ENCODE peak calls at places on chromosome 10, in five cellular contexts. P is breast epithelium; H is esophagus squamous epithelium; M is CD8-positive, alpha-beta memory T cell; Y is foreskin fibroblast. D is an unnamed sample.

GRCh38 chr10:99540673-99541531 is 8.2 kb downstream of the NKX2-3 start:
- DNase-seq in P (no peak), H (no peak), M (no peak), Y (no peak), D (no peak)

GRCh38 chr10:4982764-4983226 is 19.6 kb downstream of the AKR1C1 start:
- DNase-seq in P (no peak), H (no peak), M (no peak), Y (peak; percentile 0), D (no peak)

GRCh38 chr10:98299341-98299740 is 31.3 kb upstream of the LOXL4 start:
- DNase-seq in P (no peak), H (no peak), M (no peak), Y (no peak), D (no peak)

GRCh38 chr10:131758062-131758941 is 142.5 kb upstream of the PPP2R2D start:
- DNase-seq in P (no peak), H (no peak), M (no peak), Y (no peak), D (no peak)

GRCh38 chr10:116138897-116139296 is 134.1 kb downstream of the GFRA1 start:
- DNase-seq in P (peak; percentile 36), H (no peak), M (no peak), Y (no peak), D (no peak)

GRCh38 chr10:94524146-94524545 is 21.4 kb upstream of the HELLS start:
- DNase-seq in P (no peak), H (no peak), M (no peak), Y (no peak), D (peak; percentile 32)

GRCh38 chr10:7700577-7701125 is 2.5 kb upstream of the ITIH2 start:
- DNase-seq in P (no peak), H (no peak), M (no peak), Y (no peak), D (no peak)

GRCh38 chr10:118276727-118277126 is 65.4 kb downstream of the FAM204A start:
- DNase-seq in P (no peak), H (no peak), M (no peak), Y (no peak), D (no peak)

GRCh38 chr10:49280001-49280408 is 19.0 kb upstream of the C10orf71 start:
- DNase-seq in P (no peak), H (no peak), M (no peak), Y (peak; percentile 18), D (peak; percentile 84)

GRCh38 chr10:132749428-132749780 is 36.5 kb downstream of the NKX6-2 start:
- DNase-seq in P (no peak), H (no peak), M (no peak), Y (no peak), D (no peak)

GRCh38 chr10:43037942-43038782 is 38.7 kb upstream of the RET start:
- DNase-seq in P (no peak), H (no peak), M (no peak), Y (no peak), D (no peak)

GRCh38 chr10:99977916-99978315 is 31.8 kb downstream of the DNMBP start:
- DNase-seq in P (no peak), H (no peak), M (no peak), Y (no peak), D (no peak)

GRCh38 chr10:4398602-4399001 is 427.4 kb upstream of the AKR1E2 start:
- DNase-seq in P (no peak), H (no peak), M (no peak), Y (no peak), D (no peak)

GRCh38 chr10:44902838-44903545 is 8.1 kb upstream of the TMEM72 start:
- DNase-seq in P (no peak), H (no peak), M (no peak), Y (no peak), D (no peak)

GRCh38 chr10:1297566-1298301 is 241.5 kb downstream of the WDR37 start:
- DNase-seq in P (no peak), H (no peak), M (no peak), Y (no peak), D (no peak)

GRCh38 chr10:116170815-116171250 is 102.2 kb downstream of the GFRA1 start:
- DNase-seq in P (no peak), H (no peak), M (no peak), Y (peak; percentile 7), D (no peak)

GRCh38 chr10:113665806-113666354 is 2.0 kb upstream of the NRAP start:
- DNase-seq in P (peak; percentile 64), H (no peak), M (no peak), Y (peak; percentile 68), D (peak; percentile 74)

GRCh38 chr10:5788969-5789368 is 24.3 kb downstream of the GDI2 start:
- DNase-seq in P (no peak), H (no peak), M (no peak), Y (no peak), D (no peak)

GRCh38 chr10:33333260-33334169 is 952 bp downstream of the NRP1 start:
- DNase-seq in P (no peak), H (no peak), M (peak; percentile 30), Y (no peak), D (no peak)

GRCh38 chr10:30188101-30188500 is 128.7 kb upstream of the JCAD start:
- DNase-seq in P (no peak), H (no peak), M (no peak), Y (no peak), D (no peak)

GRCh38 chr10:30187010-30187409 is 127.6 kb upstream of the JCAD start:
- DNase-seq in P (no peak), H (no peak), M (no peak), Y (no peak), D (no peak)

GRCh38 chr10:30184397-30185033 is 125.1 kb upstream of the JCAD start:
- DNase-seq in P (no peak), H (no peak), M (no peak), Y (no peak), D (no peak)

GRCh38 chr10:30186371-30186875 is 127.0 kb upstream of the JCAD start:
- DNase-seq in P (no peak), H (no peak), M (no peak), Y (no peak), D (peak; percentile 39)

GRCh38 chr10:30185916-30186315 is 126.5 kb upstream of the JCAD start:
- DNase-seq in P (no peak), H (no peak), M (no peak), Y (peak; percentile 81), D (no peak)
- H3K4me3 ChIP-seq in P (no peak overlapping the region), H (no peak overlapping the region), M (no peak overlapping the region), Y (no peak overlapping the region), D (no peak overlapping the region)

GRCh38 chr10:127414024-127414423 is 135.1 kb upstream of the NPS start:
- DNase-seq in P (no peak), H (no peak), M (no peak), Y (no peak), D (no peak)
- H3K4me3 ChIP-seq in P (no peak overlapping the region), H (no peak overlapping the region), M (no peak overlapping the region), Y (no peak overlapping the region), D (no peak overlapping the region)

GRCh38 chr10:69352569-69353264 is 64.0 kb downstream of the TACR2 start:
- DNase-seq in P (no peak), H (no peak), M (no peak), Y (peak; percentile 52), D (no peak)
- H3K4me3 ChIP-seq in P (no peak overlapping the region), H (no peak overlapping the region), M (no peak overlapping the region), Y (no peak overlapping the region), D (no peak overlapping the region)

GRCh38 chr10:25174461-25175230 is at the start of gene GPR158:
- DNase-seq in P (peak; percentile 53), H (no peak), M (peak; percentile 18), Y (peak; percentile 87), D (peak; percentile 87)
- H3K4me3 ChIP-seq in P (peak within 1 kb of the TSS; percentile 54), H (peak within 1 kb of the TSS; percentile 29), M (no peak within 1 kb of the TSS), Y (peak within 1 kb of the TSS; percentile 53), D (peak within 1 kb of the TSS; percentile 18)